ENCODE peak calls at places on chromosomes 5 and 9, in seven cellular contexts. One of them, this sample, is unnamed.
A peak's percentile ranks its signal among the peaks of the same experiment; 100 is the strongest.

GRCh38 chr5:33479321-33479720 is 38.6 kb downstream of the TARS1 start:
- DNase-seq in A549: no peak
- DNase-seq in IMR-90: peak; percentile 73
- DNase-seq in SK-N-SH: no peak
- DNase-seq in GM12878: no peak
- DNase-seq in K562: no peak
- DNase-seq in HepG2: no peak
- DNase-seq in this sample: no peak

GRCh38 chr9:75181748-75182147 is 93.4 kb downstream of the OSTF1 start:
- DNase-seq in A549: peak; percentile 8
- DNase-seq in IMR-90: peak; percentile 66
- DNase-seq in SK-N-SH: no peak
- DNase-seq in GM12878: no peak
- DNase-seq in K562: peak; percentile 29
- DNase-seq in HepG2: no peak
- DNase-seq in this sample: no peak

GRCh38 chr9:114719290-114719689 is 37.3 kb upstream of the TEX48 start:
- DNase-seq in A549: no peak
- DNase-seq in IMR-90: no peak
- DNase-seq in SK-N-SH: no peak
- DNase-seq in GM12878: no peak
- DNase-seq in K562: no peak
- DNase-seq in HepG2: no peak
- DNase-seq in this sample: no peak

GRCh38 chr9:134633362-134634142 is 8.1 kb upstream of the COL5A1 start:
- DNase-seq in A549: no peak
- DNase-seq in IMR-90: no peak
- DNase-seq in SK-N-SH: no peak
- DNase-seq in GM12878: no peak
- DNase-seq in K562: no peak
- DNase-seq in HepG2: no peak
- DNase-seq in this sample: no peak

GRCh38 chr9:88388203-88388885 is at the start of gene SPIN1:
- DNase-seq in A549: peak; percentile 77
- DNase-seq in IMR-90: peak; percentile 62
- DNase-seq in SK-N-SH: peak; percentile 98
- DNase-seq in GM12878: no peak
- DNase-seq in K562: peak; percentile 77
- DNase-seq in HepG2: peak; percentile 35
- DNase-seq in this sample: peak; percentile 92

GRCh38 chr9:134568116-134568515 is 73.5 kb upstream of the COL5A1 start:
- DNase-seq in A549: no peak
- DNase-seq in IMR-90: no peak
- DNase-seq in SK-N-SH: no peak
- DNase-seq in GM12878: no peak
- DNase-seq in K562: no peak
- DNase-seq in HepG2: no peak
- DNase-seq in this sample: peak; percentile 29

GRCh38 chr5:27511061-27511460 is 472.7 kb upstream of the CDH9 start:
- DNase-seq in A549: no peak
- DNase-seq in IMR-90: no peak
- DNase-seq in SK-N-SH: no peak
- DNase-seq in GM12878: no peak
- DNase-seq in K562: no peak
- DNase-seq in HepG2: no peak
- DNase-seq in this sample: no peak

GRCh38 chr5:143182901-143183820 is 220.3 kb downstream of the NR3C1 start:
- DNase-seq in A549: no peak
- DNase-seq in IMR-90: peak; percentile 48
- DNase-seq in SK-N-SH: no peak
- DNase-seq in GM12878: peak; percentile 84
- DNase-seq in K562: no peak
- DNase-seq in HepG2: peak; percentile 66
- DNase-seq in this sample: no peak

GRCh38 chr9:134245179-134245578 is 80.8 kb upstream of the RNU6ATAC start:
- DNase-seq in A549: no peak
- DNase-seq in IMR-90: no peak
- DNase-seq in SK-N-SH: no peak
- DNase-seq in GM12878: no peak
- DNase-seq in K562: no peak
- DNase-seq in HepG2: no peak
- DNase-seq in this sample: no peak

GRCh38 chr5:150181766-150182545 is 7.9 kb upstream of the SLC6A7 start:
- DNase-seq in A549: no peak
- DNase-seq in IMR-90: peak; percentile 33
- DNase-seq in SK-N-SH: no peak
- DNase-seq in GM12878: no peak
- DNase-seq in K562: no peak
- DNase-seq in HepG2: no peak
- DNase-seq in this sample: no peak

GRCh38 chr9:81685763-81686613 is 3.4 kb downstream of the TLE1 start:
- DNase-seq in A549: no peak
- DNase-seq in IMR-90: peak; percentile 55
- DNase-seq in SK-N-SH: no peak
- DNase-seq in GM12878: no peak
- DNase-seq in K562: no peak
- DNase-seq in HepG2: peak; percentile 46
- DNase-seq in this sample: no peak

GRCh38 chr5:162209005-162209605 is 141.5 kb downstream of the GABRG2 start:
- DNase-seq in A549: no peak
- DNase-seq in IMR-90: no peak
- DNase-seq in SK-N-SH: peak; percentile 42
- DNase-seq in GM12878: peak; percentile 24
- DNase-seq in K562: peak; percentile 10
- DNase-seq in HepG2: peak; percentile 25
- DNase-seq in this sample: peak; percentile 70

GRCh38 chr5:123044926-123045617 is 8.5 kb upstream of the PPIC start:
- DNase-seq in A549: no peak
- DNase-seq in IMR-90: no peak
- DNase-seq in SK-N-SH: no peak
- DNase-seq in GM12878: no peak
- DNase-seq in K562: no peak
- DNase-seq in HepG2: no peak
- DNase-seq in this sample: no peak

GRCh38 chr5:21680196-21680595 is 1172.9 kb downstream of the CDH12 start:
- DNase-seq in A549: no peak
- DNase-seq in IMR-90: peak; percentile 93
- DNase-seq in SK-N-SH: no peak
- DNase-seq in GM12878: no peak
- DNase-seq in K562: no peak
- DNase-seq in HepG2: no peak
- DNase-seq in this sample: no peak

GRCh38 chr9:16413509-16414016 is 456.9 kb downstream of the BNC2 start:
- DNase-seq in A549: peak; percentile 57
- DNase-seq in IMR-90: peak; percentile 98
- DNase-seq in SK-N-SH: no peak
- DNase-seq in GM12878: no peak
- DNase-seq in K562: no peak
- DNase-seq in HepG2: peak; percentile 95
- DNase-seq in this sample: no peak

GRCh38 chr5:124059200-124059599 is 547.2 kb downstream of the CSNK1G3 start:
- DNase-seq in A549: no peak
- DNase-seq in IMR-90: no peak
- DNase-seq in SK-N-SH: no peak
- DNase-seq in GM12878: no peak
- DNase-seq in K562: no peak
- DNase-seq in HepG2: no peak
- DNase-seq in this sample: no peak

GRCh38 chr5:172370648-172371248 is 83.6 kb downstream of the SH3PXD2B start:
- DNase-seq in A549: peak; percentile 23
- DNase-seq in IMR-90: peak; percentile 71
- DNase-seq in SK-N-SH: no peak
- DNase-seq in GM12878: no peak
- DNase-seq in K562: peak; percentile 56
- DNase-seq in HepG2: peak; percentile 30
- DNase-seq in this sample: no peak

GRCh38 chr5:56094579-56095361 is 100.0 kb upstream of the IL6ST start:
- DNase-seq in A549: no peak
- DNase-seq in IMR-90: no peak
- DNase-seq in SK-N-SH: no peak
- DNase-seq in GM12878: no peak
- DNase-seq in K562: no peak
- DNase-seq in HepG2: no peak
- DNase-seq in this sample: no peak

GRCh38 chr5:140926903-140927573 is 939 bp downstream of the PCDHAC1 start:
- DNase-seq in A549: no peak
- DNase-seq in IMR-90: no peak
- DNase-seq in SK-N-SH: no peak
- DNase-seq in GM12878: no peak
- DNase-seq in K562: no peak
- DNase-seq in HepG2: no peak
- DNase-seq in this sample: no peak

GRCh38 chr5:72559866-72560766 is 52.9 kb upstream of the ZNF366 start:
- DNase-seq in A549: no peak
- DNase-seq in IMR-90: no peak
- DNase-seq in SK-N-SH: no peak
- DNase-seq in GM12878: no peak
- DNase-seq in K562: peak; percentile 22
- DNase-seq in HepG2: no peak
- DNase-seq in this sample: no peak

GRCh38 chr5:89081360-89081759 is 198.4 kb upstream of the MEF2C start:
- DNase-seq in A549: no peak
- DNase-seq in IMR-90: no peak
- DNase-seq in SK-N-SH: no peak
- DNase-seq in GM12878: peak; percentile 62
- DNase-seq in K562: no peak
- DNase-seq in HepG2: no peak
- DNase-seq in this sample: no peak

GRCh38 chr5:138458353-138458752 is 6.9 kb upstream of the EGR1 start:
- DNase-seq in A549: no peak
- DNase-seq in IMR-90: no peak
- DNase-seq in SK-N-SH: no peak
- DNase-seq in GM12878: no peak
- DNase-seq in K562: no peak
- DNase-seq in HepG2: no peak
- DNase-seq in this sample: no peak

GRCh38 chr9:117860849-117861248 is 156.6 kb downstream of the TLR4 start:
- DNase-seq in A549: no peak
- DNase-seq in IMR-90: no peak
- DNase-seq in SK-N-SH: no peak
- DNase-seq in GM12878: no peak
- DNase-seq in K562: no peak
- DNase-seq in HepG2: no peak
- DNase-seq in this sample: no peak
- TF ChIP-seq USF2 in A549: no peak
- TF ChIP-seq USF2 in IMR-90: no peak
- TF ChIP-seq USF2 in SK-N-SH: no peak
- TF ChIP-seq USF2 in GM12878: no peak
- TF ChIP-seq USF2 in K562: no peak
- TF ChIP-seq USF2 in HepG2: no peak
- TF ChIP-seq USF2 in this sample: no peak

GRCh38 chr5:128224336-128224735 is 140.8 kb downstream of the SLC12A2 start:
- DNase-seq in A549: no peak
- DNase-seq in IMR-90: no peak
- DNase-seq in SK-N-SH: no peak
- DNase-seq in GM12878: no peak
- DNase-seq in K562: no peak
- DNase-seq in HepG2: no peak
- DNase-seq in this sample: no peak

GRCh38 chr5:128228506-128228905 is 144.9 kb downstream of the SLC12A2 start:
- DNase-seq in A549: no peak
- DNase-seq in IMR-90: peak; percentile 58
- DNase-seq in SK-N-SH: no peak
- DNase-seq in GM12878: no peak
- DNase-seq in K562: no peak
- DNase-seq in HepG2: no peak
- DNase-seq in this sample: no peak

GRCh38 chr5:128225245-128226030 is 141.9 kb downstream of the SLC12A2 start:
- DNase-seq in A549: no peak
- DNase-seq in IMR-90: no peak
- DNase-seq in SK-N-SH: no peak
- DNase-seq in GM12878: no peak
- DNase-seq in K562: no peak
- DNase-seq in HepG2: no peak
- DNase-seq in this sample: no peak

DNA sequence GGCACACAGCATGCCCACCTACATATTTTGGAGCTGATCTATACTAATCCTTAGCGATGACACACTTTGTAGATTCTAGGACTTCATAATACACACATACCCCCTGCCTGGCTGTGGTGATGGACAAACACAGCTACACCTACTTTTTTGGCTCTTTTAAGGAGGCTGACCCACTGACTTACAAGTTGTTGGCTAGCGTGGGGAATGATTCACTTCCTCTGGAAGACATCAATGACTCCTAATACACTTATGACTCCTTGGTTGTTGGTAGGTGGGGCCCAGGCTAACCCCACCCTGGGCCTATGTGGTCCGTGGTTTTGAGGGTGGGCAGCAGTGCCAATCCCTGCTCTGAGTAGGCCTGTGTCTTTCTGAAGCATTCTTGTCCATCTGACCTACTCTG is 144.4 kb downstream of the SLC12A2 start:
- DNase-seq in A549: no peak
- DNase-seq in IMR-90: peak; percentile 91
- DNase-seq in SK-N-SH: no peak
- DNase-seq in GM12878: no peak
- DNase-seq in K562: no peak
- DNase-seq in HepG2: no peak
- DNase-seq in this sample: no peak
- TF ChIP-seq RAD21 in A549: no peak
- TF ChIP-seq RAD21 in IMR-90: no peak
- TF ChIP-seq RAD21 in SK-N-SH: no peak
- TF ChIP-seq RAD21 in GM12878: no peak
- TF ChIP-seq RAD21 in K562: no peak
- TF ChIP-seq RAD21 in HepG2: no peak
- TF ChIP-seq RAD21 in this sample: no peak

GRCh38 chr9:105114956-105115728 is 129.3 kb upstream of the SLC44A1 start:
- DNase-seq in A549: no peak
- DNase-seq in IMR-90: peak; percentile 33
- DNase-seq in SK-N-SH: no peak
- DNase-seq in GM12878: peak; percentile 20
- DNase-seq in K562: peak; percentile 9
- DNase-seq in HepG2: no peak
- DNase-seq in this sample: no peak
- TF ChIP-seq USF2 in A549: no peak
- TF ChIP-seq USF2 in IMR-90: no peak
- TF ChIP-seq USF2 in SK-N-SH: no peak
- TF ChIP-seq USF2 in GM12878: no peak
- TF ChIP-seq USF2 in K562: no peak
- TF ChIP-seq USF2 in HepG2: no peak
- TF ChIP-seq USF2 in this sample: no peak

GRCh38 chr5:160694896-160695295 is 157.1 kb downstream of the ATP10B start:
- DNase-seq in A549: no peak
- DNase-seq in IMR-90: no peak
- DNase-seq in SK-N-SH: no peak
- DNase-seq in GM12878: no peak
- DNase-seq in K562: no peak
- DNase-seq in HepG2: no peak
- DNase-seq in this sample: no peak

GRCh38 chr5:160693831-160694473 is 158.1 kb downstream of the ATP10B start:
- DNase-seq in A549: no peak
- DNase-seq in IMR-90: no peak
- DNase-seq in SK-N-SH: no peak
- DNase-seq in GM12878: no peak
- DNase-seq in K562: no peak
- DNase-seq in HepG2: no peak
- DNase-seq in this sample: no peak

GRCh38 chr5:160699301-160699700 is 152.7 kb downstream of the ATP10B start:
- DNase-seq in A549: no peak
- DNase-seq in IMR-90: no peak
- DNase-seq in SK-N-SH: no peak
- DNase-seq in GM12878: no peak
- DNase-seq in K562: no peak
- DNase-seq in HepG2: no peak
- DNase-seq in this sample: no peak

GRCh38 chr5:160701403-160701802 is 150.6 kb downstream of the ATP10B start:
- DNase-seq in A549: no peak
- DNase-seq in IMR-90: no peak
- DNase-seq in SK-N-SH: no peak
- DNase-seq in GM12878: no peak
- DNase-seq in K562: no peak
- DNase-seq in HepG2: no peak
- DNase-seq in this sample: no peak

GRCh38 chr5:160697281-160697680 is 154.7 kb downstream of the ATP10B start:
- DNase-seq in A549: no peak
- DNase-seq in IMR-90: no peak
- DNase-seq in SK-N-SH: no peak
- DNase-seq in GM12878: no peak
- DNase-seq in K562: no peak
- DNase-seq in HepG2: no peak
- DNase-seq in this sample: no peak
- TF ChIP-seq RAD21 in A549: no peak
- TF ChIP-seq RAD21 in IMR-90: no peak
- TF ChIP-seq RAD21 in SK-N-SH: no peak
- TF ChIP-seq RAD21 in GM12878: no peak
- TF ChIP-seq RAD21 in K562: no peak
- TF ChIP-seq RAD21 in HepG2: no peak
- TF ChIP-seq RAD21 in this sample: no peak